ENCODE peak calls at places on chromosomes 12 and 14, in nine cellular contexts. V, I, P, O, Q, B, K, Y and L are unnamed samples.

GRCh38 chr12:26062566-26062965 is 62.3 kb downstream of the BHLHE41 start:
- DNase-seq in Q (no peak), P (peak; percentile 26), O (peak; percentile 55), I (peak; percentile 62), V (no peak), B (no peak), K (no peak), Y (no peak), L (no peak)

GRCh38 chr14:105199093-105199492 is 18.0 kb upstream of the NUDT14 start:
- DNase-seq in P (peak; percentile 98), B (peak; percentile 56), V (no peak), K (peak; percentile 69), O (no peak), I (peak; percentile 44), Y (no peak), Q (no peak), L (no peak)

GRCh38 chr14:102474934-102475333 is 34.6 kb downstream of the ANKRD9 start:
- DNase-seq in K (no peak), O (no peak), Y (peak; percentile 86), P (no peak), V (peak; percentile 78), B (peak; percentile 86), I (peak; percentile 39), Q (no peak), L (peak; percentile 70)

GRCh38 chr12:122943196-122943595 is 23.1 kb downstream of the ABCB9 start:
- DNase-seq in Y (no peak), K (peak; percentile 45), B (no peak), P (no peak), V (no peak), Q (no peak), I (peak; percentile 25), O (no peak), L (no peak)

GRCh38 chr14:61537567-61538463 is 157.5 kb upstream of the HIF1A start:
- DNase-seq in Y (no peak), V (no peak), O (peak; percentile 84), P (no peak), K (peak; percentile 47), Q (peak; percentile 67), B (no peak), I (peak; percentile 95), L (peak; percentile 66)

GRCh38 chr14:64623576-64624165 is 73.9 kb downstream of the PPP1R36 start:
- DNase-seq in O (no peak), K (no peak), P (no peak), Y (no peak), B (no peak), I (no peak), V (no peak), Q (no peak), L (no peak)

GRCh38 chr12:129997239-129997638 is 93.4 kb upstream of the TMEM132D start:
- DNase-seq in Y (no peak), I (no peak), O (no peak), K (no peak), V (no peak), B (no peak), Q (no peak), P (no peak), L (no peak)

GRCh38 chr12:124829708-124830304 is 33.9 kb downstream of the SCARB1 start:
- DNase-seq in P (no peak), K (no peak), I (no peak), V (no peak), O (no peak), B (no peak), Q (no peak), Y (no peak), L (no peak)

GRCh38 chr14:83757896-83758295 is 1772.0 kb upstream of the FLRT2 start:
- DNase-seq in I (peak; percentile 42), V (no peak), K (no peak), B (no peak), O (no peak), Q (no peak), Y (no peak), P (no peak), L (no peak)

GRCh38 chr12:92553389-92553788 is 149.4 kb upstream of the PLEKHG7 start:
- DNase-seq in O (no peak), B (peak; percentile 70), K (peak; percentile 96), Y (no peak), I (peak; percentile 35), Q (peak; percentile 77), P (no peak), V (no peak), L (no peak)

GRCh38 chr12:77766224-77766623 is 64.5 kb upstream of the NAV3 start:
- DNase-seq in K (no peak), P (no peak), O (no peak), V (no peak), B (no peak), Y (no peak), I (peak; percentile 34), Q (no peak), L (no peak)

GRCh38 chr14:24329736-24330135 is 5.1 kb downstream of the ADCY4 start:
- DNase-seq in K (no peak), Q (no peak), B (no peak), I (no peak), V (no peak), Y (peak; percentile 89), P (no peak), O (no peak), L (peak; percentile 92)

GRCh38 chr14:104666981-104667380 is 22.4 kb upstream of the INF2 start:
- DNase-seq in P (no peak), Y (no peak), B (no peak), K (no peak), V (no peak), I (no peak), O (no peak), Q (no peak), L (no peak)